ENCODE peak calls at places on chromosomes 12 and 14, in eight cellular contexts. Z is lung, X is AG04449, P is A549, W is fibroblast of mammary gland, Y is GM12864, L is BJ, Q is IMR-90. D is an unnamed sample.

GRCh38 chr12:131621701-131622421 is 89.0 kb upstream of the SFSWAP start:
- DNase-seq in Z (no peak), Q (no peak), X (no peak), P (no peak), W (no peak), Y (no peak), L (no peak), D (no peak)

GRCh38 chr14:63897706-63898105 is 44.9 kb downstream of the SYNE2 start:
- DNase-seq in Q (peak), L (peak), Z (no peak), X (peak), Y (no peak), W (peak), P (no peak), D (peak)

GRCh38 chr12:106133136-106134087 is 5.3 kb downstream of the NUAK1 start:
- DNase-seq in Z (no peak), Y (no peak), P (peak), L (no peak), Q (peak), W (peak), X (no peak), D (peak)

GRCh38 chr14:77208266-77208978 is 26.8 kb downstream of the TMEM63C start:
- DNase-seq in X (peak), Q (peak), W (peak), Z (peak), L (no peak), P (peak), Y (no peak), D (peak)

GRCh38 chr12:20342111-20342510 is 26.2 kb upstream of the PDE3A start:
- DNase-seq in L (no peak), P (peak), Z (no peak), X (peak), Q (peak), W (peak), Y (no peak), D (no peak)

GRCh38 chr14:101991336-101991735 is 27.0 kb downstream of the DYNC1H1 start:
- DNase-seq in Z (no peak), X (no peak), Q (no peak), P (no peak), L (no peak), W (no peak), Y (no peak), D (no peak)

GRCh38 chr12:104448475-104448874 is 8.3 kb upstream of the CHST11 start:
- DNase-seq in X (no peak), Q (no peak), Z (no peak), L (no peak), W (no peak), Y (no peak), P (no peak), D (no peak)

GRCh38 chr12:104792570-104792969 is 165.5 kb downstream of the SLC41A2 start:
- DNase-seq in Z (no peak), W (peak), P (peak), Q (peak), Y (no peak), L (peak), X (peak), D (peak)

GRCh38 chr14:69101331-69101826 is 51.5 kb downstream of the DCAF5 start:
- DNase-seq in Y (no peak), P (peak), X (peak), Q (peak), L (peak), Z (no peak), W (peak), D (peak)

GRCh38 chr12:95286713-95287112 is 69.1 kb downstream of the VEZT start:
- DNase-seq in L (no peak), Q (no peak), Y (no peak), W (no peak), P (no peak), X (no peak), Z (no peak), D (peak)

GRCh38 chr14:76828339-76829015 is 2.3 kb downstream of the LRRC74A start:
- DNase-seq in L (no peak), Y (no peak), P (no peak), Z (no peak), W (no peak), Q (no peak), X (no peak), D (no peak)

GRCh38 chr12:96061864-96062453 is 26.6 kb upstream of the LTA4H start:
- DNase-seq in P (peak), L (peak), Q (peak), W (peak), X (peak), Z (peak), Y (peak), D (peak)

GRCh38 chr12:47616440-47616839 is 89.4 kb downstream of the RPAP3 start:
- DNase-seq in Z (no peak), P (no peak), Y (no peak), W (no peak), L (no peak), X (no peak), Q (no peak), D (no peak)

GRCh38 chr14:35855886-35856481 is 29.8 kb downstream of the BRMS1L start:
- DNase-seq in W (no peak), Y (peak), X (no peak), P (no peak), Q (no peak), Z (no peak), L (no peak), D (no peak)

GRCh38 chr14:69398818-69399210 is 322 bp downstream of the SLC39A9 start:
- DNase-seq in P (no peak), L (no peak), Q (no peak), W (no peak), Z (no peak), X (no peak), Y (no peak), D (no peak)

GRCh38 chr12:93062100-93062419 is 133.0 kb upstream of the EEA1 start:
- DNase-seq in Y (no peak), Z (no peak), Q (no peak), L (no peak), X (no peak), W (no peak), P (no peak), D (no peak)

GRCh38 chr14:103118019-103118662 is 5.1 kb upstream of the TNFAIP2 start:
- DNase-seq in L (no peak), Z (peak), Y (no peak), W (peak), X (no peak), Q (peak), P (no peak), D (peak)

GRCh38 chr14:55416866-55417265 is 5.2 kb upstream of the ATG14 start:
- DNase-seq in Q (no peak), X (no peak), W (peak), Y (no peak), Z (no peak), P (peak), L (no peak), D (no peak)

GRCh38 chr12:29655861-29656260 is 127.9 kb downstream of the TMTC1 start:
- DNase-seq in Z (no peak), W (peak), P (no peak), X (no peak), Y (no peak), Q (peak), L (no peak), D (no peak)

DNA sequence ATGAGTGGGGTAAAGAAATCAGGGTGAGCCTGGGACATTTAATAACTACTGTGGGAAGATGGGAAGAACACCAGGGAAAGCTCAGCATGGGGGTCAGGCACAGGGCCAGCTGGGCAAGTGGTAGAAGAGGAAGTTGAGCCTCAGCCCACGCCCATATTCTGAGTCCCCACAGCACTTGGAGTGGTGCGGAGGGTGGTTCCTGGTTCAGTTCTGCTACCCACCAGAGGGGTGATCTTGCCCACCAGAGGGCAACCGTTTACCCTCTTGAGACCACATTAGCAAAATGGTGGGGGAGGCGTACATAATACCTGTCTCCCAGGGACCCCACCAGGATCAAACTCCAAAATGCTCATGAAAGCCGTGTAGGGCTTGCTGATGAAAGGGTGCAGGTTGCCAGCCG is 16.8 kb upstream of the ANKRD33 start:
- DNase-seq in Z (no peak), L (no peak), P (no peak), Y (no peak), X (no peak), W (no peak), Q (no peak), D (no peak)
- TF ChIP-seq CTCF in Z (no peak), L (no peak), P (no peak), Y (no peak), X (no peak), W (no peak), Q (no peak), D (no peak)

GRCh38 chr14:72966038-72966437 is 39.8 kb downstream of the DCAF4 start:
- DNase-seq in X (no peak), Q (no peak), P (no peak), Y (no peak), L (no peak), Z (no peak), W (no peak), D (no peak)
- H3K4me3 ChIP-seq in X (no peak), Q (no peak), P (no peak), Y (no peak), L (no peak), Z (no peak), W (no peak), D (no peak)

DNA sequence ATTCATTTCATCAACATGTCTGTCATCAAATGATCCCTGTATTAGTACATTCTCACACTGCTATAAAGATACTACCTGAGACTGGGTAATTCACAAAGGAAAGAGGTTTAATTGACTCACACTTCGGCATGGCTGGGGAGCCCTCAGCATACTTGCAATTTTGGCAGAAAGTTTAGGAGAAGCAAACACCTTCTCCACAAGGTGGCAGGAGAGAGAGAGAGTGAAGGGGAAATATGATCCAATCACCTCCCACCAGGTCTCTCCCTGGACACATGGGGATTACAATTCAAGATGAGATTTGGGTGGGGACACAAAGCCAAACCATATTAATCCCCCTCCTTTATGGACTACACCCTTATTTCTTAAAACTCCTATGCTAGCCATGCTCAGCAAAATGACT is 932.2 kb downstream of the FLRT2 start:
- DNase-seq in L (no peak), Y (no peak), X (no peak), W (peak), P (peak), Z (no peak), Q (peak), D (peak)
- TF ChIP-seq CTCF in L (peak), Y (no peak), X (peak), W (peak), P (no peak), Z (no peak), Q (peak), D (peak)

GRCh38 chr14:99603471-99603933 is 505 bp downstream of the CCDC85C start:
- DNase-seq in Z (no peak), Q (peak), L (no peak), P (peak), Y (no peak), W (peak), X (no peak), D (peak)
- H3K4me3 ChIP-seq in Z (peak), Q (peak), L (peak), P (peak), Y (peak), W (no peak), X (peak), D (peak)

D was measured in AG10803.